ENCODE peak calls at places on chromosomes 4 and X, in nine cellular contexts. N, C, W, A, R, D, E, M and G are unnamed samples. For H3K9me3, the result is how much of the 10 kb centered on the place peaks cover.

GRCh38 chr4:107658400-107659326 is 61.4 kb downstream of the PAPSS1 start:
- DNase-seq in W (no peak), R (no peak), C (no peak), D (no peak), E (no peak), M (no peak), A (no peak), N (no peak), G (no peak)

GRCh38 chr4:39626261-39626660 is 12.4 kb downstream of the SMIM14 start:
- DNase-seq in D (no peak), N (no peak), C (no peak), W (no peak), M (no peak), A (no peak), R (no peak), E (no peak), G (no peak)

GRCh38 chr4:179843370-179843769 is 2399.8 kb upstream of the TENM3 start:
- DNase-seq in C (no peak), D (no peak), R (no peak), E (no peak), M (no peak), W (no peak), N (no peak), A (no peak), G (no peak)

GRCh38 chrX:43676960-43677582 is 21.0 kb downstream of the MAOA start:
- DNase-seq in E (no peak), M (no peak), W (no peak), D (no peak), R (no peak), C (no peak), N (no peak), A (no peak), G (no peak)

GRCh38 chr4:118221193-118221800 is 131.5 kb downstream of the PRSS12 start:
- DNase-seq in M (no peak), A (no peak), R (no peak), W (no peak), E (no peak), D (no peak), C (no peak), N (no peak), G (no peak)

GRCh38 chrX:69031181-69031580 is 134.1 kb downstream of the PJA1 start:
- DNase-seq in D (no peak), N (no peak), A (no peak), C (peak), R (no peak), W (no peak), E (no peak), M (no peak), G (peak)

GRCh38 chr4:3268395-3269104 is 19.6 kb downstream of the MSANTD1 start:
- DNase-seq in W (peak), N (no peak), C (no peak), R (no peak), D (no peak), M (no peak), A (no peak), E (no peak), G (peak)

GRCh38 chr4:104408893-104409292 is 85.8 kb downstream of the CXXC4 start:
- DNase-seq in R (no peak), M (no peak), D (no peak), N (no peak), W (no peak), A (no peak), E (no peak), C (no peak), G (no peak)

GRCh38 chr4:4752576-4753401 is 106.7 kb upstream of the MSX1 start:
- DNase-seq in W (no peak), E (no peak), M (no peak), D (peak), N (no peak), A (no peak), R (peak), C (no peak), G (no peak)

GRCh38 chr4:182928061-182928460 is 10.9 kb upstream of the DCTD start:
- DNase-seq in C (no peak), A (no peak), M (no peak), W (no peak), D (no peak), N (no peak), E (no peak), R (no peak), G (no peak)

GRCh38 chrX:115367956-115368355 is 78.4 kb downstream of the LUZP4 start:
- DNase-seq in M (no peak), E (no peak), C (no peak), R (no peak), A (no peak), D (no peak), W (no peak), N (no peak), G (no peak)

GRCh38 chr4:102244878-102245535 is 100.3 kb downstream of the SLC39A8 start:
- DNase-seq in D (no peak), M (no peak), E (no peak), N (no peak), C (no peak), W (no peak), R (no peak), A (no peak), G (no peak)

GRCh38 chr4:108181704-108182103 is 13.0 kb upstream of the LEF1 start:
- DNase-seq in C (no peak), D (no peak), E (peak), W (no peak), R (no peak), N (peak), A (no peak), M (no peak), G (no peak)

GRCh38 chr4:153028535-153028934 is 92.4 kb downstream of the FHDC1 start:
- DNase-seq in C (no peak), A (no peak), W (no peak), E (no peak), N (no peak), D (no peak), R (no peak), M (no peak), G (no peak)

GRCh38 chr4:1321486-1321885 is 25.5 kb upstream of the UVSSA start:
- DNase-seq in D (no peak), A (no peak), W (no peak), R (no peak), M (no peak), C (no peak), N (no peak), E (no peak), G (no peak)

GRCh38 chr4:11768251-11768972 is 339.7 kb upstream of the HS3ST1 start:
- DNase-seq in D (no peak), R (no peak), A (no peak), E (no peak), N (no peak), M (no peak), W (no peak), C (no peak), G (no peak)

GRCh38 chrX:7163146-7163677 is 15.3 kb upstream of the PUDP start:
- DNase-seq in W (no peak), N (no peak), E (no peak), A (no peak), R (no peak), D (no peak), C (no peak), M (no peak), G (no peak)

GRCh38 chrX:132094169-132094568 is 33.7 kb downstream of the FRMD7 start:
- DNase-seq in C (no peak), E (no peak), D (no peak), W (no peak), A (no peak), M (no peak), R (no peak), N (no peak), G (no peak)

GRCh38 chr4:44791842-44792241 is 65.5 kb upstream of the GNPDA2 start:
- DNase-seq in C (no peak), M (no peak), E (no peak), W (no peak), N (no peak), A (no peak), R (no peak), D (no peak), G (no peak)

GRCh38 chr4:108884596-108884995 is 121.7 kb upstream of the ETNPPL start:
- DNase-seq in A (no peak), C (no peak), R (no peak), N (no peak), W (no peak), M (no peak), D (no peak), E (no peak), G (no peak)

GRCh38 chr4:175891863-175892262 is 79.8 kb upstream of the GPM6A start:
- DNase-seq in C (no peak), R (no peak), M (no peak), N (no peak), W (no peak), A (no peak), D (peak), E (no peak), G (no peak)

GRCh38 chrX:43969504-43970501 is 3.4 kb downstream of the NDP start:
- DNase-seq in M (no peak), D (no peak), E (no peak), C (no peak), N (no peak), W (no peak), A (no peak), R (no peak), G (no peak)

GRCh38 chr4:5918331-5919030 is 25.6 kb upstream of the CRMP1 start:
- DNase-seq in N (no peak), M (no peak), R (no peak), A (no peak), E (no peak), C (no peak), D (no peak), W (no peak), G (no peak)

GRCh38 chr4:140047781-140048180 is 106.2 kb downstream of the MAML3 start:
- DNase-seq in C (no peak), D (no peak), E (no peak), M (no peak), R (no peak), A (no peak), N (no peak), W (no peak), G (no peak)

GRCh38 chr4:1202526-1203378 is 30.4 kb upstream of the SPON2 start:
- DNase-seq in W (peak), D (no peak), C (no peak), E (no peak), N (no peak), R (peak), M (no peak), A (no peak), G (no peak)

GRCh38 chr4:3261411-3262207 is 12.7 kb downstream of the MSANTD1 start:
- DNase-seq in E (no peak), W (no peak), R (peak), M (no peak), A (no peak), C (no peak), N (no peak), D (no peak), G (no peak)

DNA sequence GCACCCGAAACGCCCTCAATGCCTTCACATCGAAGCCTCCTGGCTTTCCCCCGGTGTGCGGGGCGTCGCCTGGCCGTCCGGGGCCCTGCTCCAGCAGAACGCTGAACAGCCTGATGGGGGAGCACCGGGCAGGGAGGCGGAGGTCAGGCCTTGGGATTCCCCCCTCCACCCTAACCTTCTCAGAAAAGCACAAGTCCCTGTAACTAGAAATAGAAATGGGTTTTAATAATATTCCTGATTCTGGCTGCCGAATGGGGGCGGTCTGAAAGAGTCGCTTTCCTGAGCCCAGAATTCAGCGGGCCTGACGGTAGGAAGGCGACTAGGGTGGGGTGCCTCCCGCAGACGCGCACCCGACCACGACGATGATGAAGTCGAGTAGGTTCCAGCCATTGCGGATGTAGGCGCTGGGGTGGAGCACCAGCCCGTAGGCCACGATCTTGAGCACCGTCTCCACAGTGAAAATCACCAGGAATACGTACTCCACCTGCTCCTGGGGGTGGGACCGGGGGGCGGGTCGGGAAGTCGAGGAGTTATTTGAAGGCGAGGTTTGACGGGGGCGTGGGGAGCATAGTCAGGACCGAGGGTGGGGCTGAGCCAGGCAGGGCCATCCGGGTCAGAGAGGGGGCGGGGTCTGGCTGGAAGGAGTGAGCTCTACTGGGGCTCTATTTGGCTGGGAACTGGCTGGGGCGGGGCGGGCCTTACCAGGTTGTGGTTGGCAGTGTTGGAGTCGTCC is 2.5 kb downstream of the CACNA1F start:
- DNase-seq in M (peak), W (peak), N (peak), A (peak), C (peak), R (peak), D (peak), E (peak), G (no peak)
- H3K4me3 ChIP-seq in M (peak), W (peak), N (peak), A (peak), C (peak), R (peak), D (no peak), E (peak), G (peak)

GRCh38 chrX:1355800-1356148 is 19.2 kb downstream of the IL3RA start:
- DNase-seq in E (no peak), C (no peak), R (no peak), A (no peak), D (no peak), M (no peak), W (no peak), N (no peak), G (no peak)

GRCh38 chrX:1354036-1355019 is 17.7 kb downstream of the IL3RA start:
- DNase-seq in M (no peak), N (no peak), D (no peak), A (no peak), C (no peak), E (no peak), R (no peak), W (no peak), G (no peak)

GRCh38 chrX:1351981-1352714 is 15.6 kb downstream of the IL3RA start:
- DNase-seq in D (no peak), C (no peak), N (no peak), W (no peak), M (no peak), A (no peak), R (no peak), E (no peak), G (no peak)

GRCh38 chrX:1357993-1358392 is 21.4 kb downstream of the IL3RA start:
- DNase-seq in E (no peak), M (no peak), A (no peak), C (no peak), W (no peak), N (no peak), D (no peak), R (no peak), G (no peak)

GRCh38 chrX:1355131-1355799 is 18.7 kb downstream of the IL3RA start:
- DNase-seq in A (no peak), M (no peak), N (no peak), D (no peak), C (no peak), R (no peak), W (no peak), E (no peak), G (no peak)
- H3K27ac ChIP-seq in A (peak), M (no peak), N (no peak), D (no peak), C (no peak), R (no peak), W (no peak), E (no peak), G (no peak)

GRCh38 chrX:152844256-152844655 is 13.4 kb downstream of the NSDHL start:
- DNase-seq in R (no peak), W (no peak), D (no peak), A (no peak), M (no peak), N (no peak), C (no peak), E (no peak), G (no peak)

GRCh38 chrX:152843852-152844251 is 13.0 kb downstream of the NSDHL start:
- DNase-seq in C (no peak), N (no peak), A (no peak), M (peak), W (no peak), D (no peak), E (peak), R (no peak), G (no peak)

GRCh38 chrX:152842772-152843338 is 12.0 kb downstream of the NSDHL start:
- DNase-seq in M (no peak), A (no peak), N (no peak), R (no peak), D (no peak), W (no peak), E (no peak), C (no peak), G (no peak)

GRCh38 chrX:152847281-152847680 is 16.4 kb downstream of the NSDHL start:
- DNase-seq in D (no peak), R (no peak), W (no peak), M (no peak), C (no peak), E (no peak), A (no peak), N (no peak), G (no peak)

DNA sequence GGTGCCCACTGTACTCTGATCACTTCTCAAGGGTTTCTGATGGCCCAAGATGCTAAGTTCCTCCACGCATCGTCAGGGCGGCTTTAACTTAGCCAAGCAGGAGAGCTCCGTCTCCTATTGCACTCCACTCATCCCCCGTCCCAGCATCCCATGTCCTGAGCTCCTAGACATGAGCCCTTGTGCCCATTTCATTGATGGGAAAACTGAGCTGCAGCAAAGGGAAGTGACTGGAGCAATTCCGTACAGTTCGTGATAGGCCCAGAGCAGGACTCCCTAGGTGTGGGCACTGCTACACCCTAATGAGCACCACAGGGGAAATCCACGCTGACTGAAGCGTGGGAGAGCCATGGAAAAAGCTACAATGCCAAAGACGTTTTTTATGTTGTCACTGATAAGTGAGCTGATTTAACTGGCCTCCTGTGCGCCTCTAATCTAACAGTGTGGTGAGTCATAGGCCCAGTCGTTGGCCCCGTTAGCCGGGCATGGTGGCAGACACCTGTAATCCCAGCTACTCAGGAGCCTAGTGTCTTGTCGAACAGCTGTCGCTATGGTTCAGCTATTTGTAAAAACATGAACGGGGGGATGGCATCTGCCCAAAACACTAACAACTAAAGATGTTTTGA is 14.9 kb downstream of the NSDHL start:
- DNase-seq in R (no peak), A (no peak), M (no peak), E (no peak), N (no peak), W (no peak), C (no peak), D (no peak), G (peak)
- H3K9me3 ChIP-seq in R (under half), A (under half), M (under half), E (under half), N (under half), W (under half), C (under half), D (under half), G (under half)

DNA sequence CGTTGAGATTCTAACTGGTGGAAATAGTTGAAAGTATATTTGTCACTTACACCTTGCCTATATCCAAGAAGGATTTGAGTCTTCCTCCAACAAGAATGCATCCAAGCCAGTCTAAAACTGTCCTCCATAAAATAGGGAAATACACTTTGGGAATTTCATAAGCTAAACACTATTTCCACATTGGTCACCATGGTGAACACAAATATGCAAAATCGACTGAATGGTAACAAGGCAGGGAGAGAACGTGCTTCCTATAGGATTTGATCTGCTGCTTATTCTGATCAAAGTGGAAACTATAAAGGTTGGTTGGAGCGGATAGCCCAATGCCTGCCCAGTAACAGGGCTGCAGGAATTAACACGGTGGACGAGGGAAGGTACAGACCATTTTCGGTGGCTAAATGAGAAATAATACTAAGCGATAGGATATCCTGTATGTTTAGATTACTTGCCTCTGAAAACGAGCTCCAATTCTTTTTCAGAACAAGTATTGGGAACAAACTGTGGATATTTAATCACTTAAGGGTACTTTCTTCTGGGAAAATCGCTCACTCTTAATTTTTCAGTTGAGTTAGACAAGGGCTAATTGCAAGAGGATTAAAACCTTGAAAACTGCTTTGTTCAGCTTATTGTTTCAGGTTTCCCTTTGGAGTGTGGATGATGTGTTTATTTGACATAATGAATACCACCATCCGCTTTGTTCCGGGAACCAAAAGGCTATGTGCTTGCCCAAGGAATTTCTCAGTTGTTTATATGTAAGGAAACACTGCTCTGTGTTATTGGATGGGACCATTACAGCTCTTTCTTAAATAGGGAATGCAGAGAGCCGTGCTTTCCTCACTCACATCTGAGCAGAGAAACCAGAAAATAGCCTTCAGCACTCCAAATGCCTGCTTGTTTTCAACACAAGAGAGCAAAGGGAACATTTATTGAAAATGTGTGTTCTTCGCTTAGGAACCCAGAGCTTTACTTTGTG is 194.4 kb downstream of the CBR4 start:
- DNase-seq in W (peak), A (no peak), E (no peak), N (no peak), C (no peak), D (peak), R (no peak), M (no peak), G (no peak)
- H3K4me3 ChIP-seq in W (peak), A (no peak), E (no peak), N (no peak), C (peak), D (no peak), R (no peak), M (no peak), G (no peak)

GRCh38 chrX:8848921-8849320 is 47.7 kb upstream of the FAM9A start:
- DNase-seq in A (no peak), D (no peak), M (no peak), E (no peak), R (no peak), N (no peak), W (no peak), C (no peak), G (no peak)
- H3K27ac ChIP-seq in A (no peak), D (no peak), M (no peak), E (no peak), R (no peak), N (no peak), W (no peak), C (no peak), G (no peak)

GRCh38 chr4:166377578-166377977 is 504.5 kb downstream of the TLL1 start:
- DNase-seq in N (no peak), C (no peak), W (no peak), E (no peak), M (no peak), R (no peak), D (no peak), A (no peak), G (no peak)
- H3K9me3 ChIP-seq in N (under half), C (under half), W (under half), E (under half), M (under half), R (under half), D (under half), A (under half), G (under half)